ENCODE peak calls at places on chromosomes 13 and 19, in four cellular contexts. W, L, V and Q are unnamed samples.

GRCh38 chr19:53055117-53055516 is 10.6 kb downstream of the ERVV-2 start:
- DNase-seq in W (no peak), L (no peak), V (no peak), Q (no peak)

GRCh38 chr19:13861714-13862531 is 15.0 kb upstream of the NANOS3 start:
- DNase-seq in W (peak; percentile 81), L (peak; percentile 86), V (peak; percentile 98), Q (peak; percentile 92)

GRCh38 chr13:105721056-105721455 is 814.4 kb downstream of the EFNB2 start:
- DNase-seq in W (no peak), L (no peak), V (no peak), Q (no peak)

GRCh38 chr13:32381539-32381938 is 46.4 kb downstream of the N4BP2L1 start:
- DNase-seq in W (peak; percentile 4), L (no peak), V (no peak), Q (no peak)

GRCh38 chr13:64648293-64648692 is 2581.8 kb downstream of the PCDH9 start:
- DNase-seq in W (no peak), L (no peak), V (no peak), Q (no peak)

GRCh38 chr13:81295177-81295576 is 954.3 kb upstream of the SPRY2 start:
- DNase-seq in W (no peak), L (no peak), V (no peak), Q (no peak)

GRCh38 chr13:76696370-76696769 is 189.8 kb downstream of the KCTD12 start:
- DNase-seq in W (no peak), L (no peak), V (no peak), Q (no peak)

GRCh38 chr13:20716951-20717350 is 13.5 kb downstream of the IL17D start:
- DNase-seq in W (no peak), L (no peak), V (no peak), Q (no peak)

GRCh38 chr19:16750081-16750480 is 30.4 kb downstream of the NWD1 start:
- DNase-seq in W (no peak), L (no peak), V (no peak), Q (no peak)

GRCh38 chr13:48559638-48560320 is 26.9 kb upstream of the RCBTB2 start:
- DNase-seq in W (no peak), L (no peak), V (no peak), Q (no peak)

GRCh38 chr19:38031423-38031770 is 124.4 kb downstream of the SIPA1L3 start:
- DNase-seq in W (no peak), L (no peak), V (no peak), Q (no peak)

GRCh38 chr19:40513741-40514315 is 47.0 kb downstream of the SPTBN4 start:
- DNase-seq in W (no peak), L (no peak), V (no peak), Q (no peak)

GRCh38 chr19:55067869-55068268 is 4.9 kb upstream of the RDH13 start:
- DNase-seq in W (no peak), L (no peak), V (no peak), Q (no peak)

GRCh38 chr13:30730526-30730925 is 4.8 kb upstream of the ALOX5AP start:
- DNase-seq in W (no peak), L (no peak), V (no peak), Q (no peak)

GRCh38 chr13:59458908-59459579 is 704.7 kb downstream of the DIAPH3 start:
- DNase-seq in W (no peak), L (no peak), V (no peak), Q (no peak)

GRCh38 chr19:12800873-12801465 is 631 bp downstream of the PRDX2 start:
- DNase-seq in W (no peak), L (no peak), V (no peak), Q (no peak)

GRCh38 chr19:14347999-14348889 is 33.0 kb upstream of the ADGRE5 start:
- DNase-seq in W (peak; percentile 51), L (peak; percentile 55), V (peak; percentile 93), Q (peak; percentile 66)

GRCh38 chr19:17865364-17866311 is 5.9 kb downstream of the RPL18A start:
- DNase-seq in W (no peak), L (no peak), V (no peak), Q (no peak)

GRCh38 chr13:44620057-44620456 is 43.9 kb upstream of the TSC22D1 start:
- DNase-seq in W (no peak), L (no peak), V (no peak), Q (no peak)

GRCh38 chr19:9850235-9850959 is 15.3 kb downstream of the PIN1 start:
- DNase-seq in W (no peak), L (no peak), V (no peak), Q (no peak)

GRCh38 chr19:33832633-33833032 is 36.0 kb downstream of the KCTD15 start:
- DNase-seq in W (no peak), L (no peak), V (no peak), Q (no peak)

GRCh38 chr13:98403076-98403475 is 173.8 kb downstream of the STK24 start:
- DNase-seq in W (no peak), L (no peak), V (no peak), Q (no peak)

GRCh38 chr19:10797078-10797477 is 38.9 kb downstream of the TMED1 start:
- DNase-seq in W (peak; percentile 71), L (peak; percentile 53), V (no peak), Q (no peak)

GRCh38 chr19:6577410-6578125 is 13.4 kb downstream of the CD70 start:
- DNase-seq in W (no peak), L (no peak), V (no peak), Q (peak; percentile 54)

GRCh38 chr13:24161980-24162517 is 1.5 kb downstream of the SPATA13 start:
- DNase-seq in W (no peak), L (no peak), V (no peak), Q (no peak)

GRCh38 chr13:102470283-102470920 is 68.6 kb upstream of the FGF14 start:
- DNase-seq in W (no peak), L (no peak), V (no peak), Q (no peak)

GRCh38 chr19:49387936-49388372 is at the start of gene KASH5:
- DNase-seq in W (peak; percentile 86), L (peak; percentile 65), V (peak; percentile 94), Q (peak; percentile 75)

GRCh38 chr13:28001837-28002473 is 13.5 kb upstream of the URAD start:
- DNase-seq in W (no peak), L (no peak), V (no peak), Q (no peak)

GRCh38 chr13:37775871-37776270 is 93.7 kb downstream of the TRPC4 start:
- DNase-seq in W (no peak), L (no peak), V (no peak), Q (no peak)

GRCh38 chr13:96294930-96295657 is 205.2 kb downstream of the HS6ST3 start:
- DNase-seq in W (no peak), L (no peak), V (no peak), Q (no peak)

GRCh38 chr13:64206430-64207225 is 2791.0 kb upstream of the PCDH20 start:
- DNase-seq in W (no peak), L (no peak), V (no peak), Q (no peak)

GRCh38 chr19:14405380-14405757 is 13.8 kb downstream of the DDX39A start:
- DNase-seq in W (no peak), L (no peak), V (no peak), Q (no peak)

GRCh38 chr19:22606954-22607652 is 27.0 kb upstream of the ZNF492 start:
- DNase-seq in W (no peak), L (no peak), V (peak; percentile 43), Q (no peak)

GRCh38 chr13:26460652-26461051 is 96.8 kb upstream of the WASF3 start:
- DNase-seq in W (no peak), L (no peak), V (no peak), Q (no peak)

GRCh38 chr19:41998246-41999020 is 4.4 kb upstream of the ATP1A3 start:
- DNase-seq in W (no peak), L (peak; percentile 31), V (no peak), Q (peak; percentile 45)

GRCh38 chr13:40192516-40193257 is 473.8 kb downstream of the FOXO1 start:
- DNase-seq in W (no peak), L (no peak), V (no peak), Q (no peak)

GRCh38 chr19:4639531-4640246 is 373 bp downstream of the TNFAIP8L1 start:
- DNase-seq in W (peak; percentile 9), L (no peak), V (no peak), Q (peak; percentile 27)